ENCODE peak calls at places on chromosome 11, in seven cellular contexts. One of them, this sample, is unnamed.

GRCh38 chr11:94544832-94545640 is 1.3 kb downstream of the FUT4 start:
- DNase-seq in ELR: no peak
- DNase-seq in SK-N-SH: no peak
- DNase-seq in left ventricle myocardium superior: peak; percentile 44
- DNase-seq in NCI-H146: no peak
- DNase-seq in fibroblast of mammary gland: no peak
- DNase-seq in BE2C: no peak
- DNase-seq in this sample: no peak

GRCh38 chr11:88384678-88385015 is 47.1 kb upstream of the CTSC start:
- DNase-seq in fibroblast of mammary gland: no peak
- DNase-seq in SK-N-SH: no peak
- DNase-seq in left ventricle myocardium superior: no peak
- DNase-seq in BE2C: no peak
- DNase-seq in NCI-H146: no peak
- DNase-seq in ELR: no peak
- DNase-seq in this sample: no peak

GRCh38 chr11:134468796-134469195 is 56.8 kb upstream of the B3GAT1 start:
- DNase-seq in SK-N-SH: no peak
- DNase-seq in NCI-H146: no peak
- DNase-seq in left ventricle myocardium superior: no peak
- DNase-seq in BE2C: no peak
- DNase-seq in ELR: no peak
- DNase-seq in fibroblast of mammary gland: no peak
- DNase-seq in this sample: no peak

GRCh38 chr11:36027731-36028130 is 83.9 kb downstream of the LDLRAD3 start:
- DNase-seq in BE2C: no peak
- DNase-seq in NCI-H146: no peak
- DNase-seq in fibroblast of mammary gland: no peak
- DNase-seq in left ventricle myocardium superior: peak; percentile 40
- DNase-seq in SK-N-SH: no peak
- DNase-seq in ELR: no peak
- DNase-seq in this sample: no peak

GRCh38 chr11:13362596-13363109 is 85.1 kb downstream of the BMAL1 start:
- DNase-seq in fibroblast of mammary gland: no peak
- DNase-seq in left ventricle myocardium superior: no peak
- DNase-seq in NCI-H146: no peak
- DNase-seq in SK-N-SH: no peak
- DNase-seq in ELR: no peak
- DNase-seq in BE2C: no peak
- DNase-seq in this sample: no peak

GRCh38 chr11:47337229-47337924 is 15.1 kb downstream of the MYBPC3 start:
- DNase-seq in NCI-H146: no peak
- DNase-seq in ELR: no peak
- DNase-seq in SK-N-SH: no peak
- DNase-seq in BE2C: no peak
- DNase-seq in left ventricle myocardium superior: no peak
- DNase-seq in fibroblast of mammary gland: no peak
- DNase-seq in this sample: no peak

GRCh38 chr11:17781626-17782025 is 47.0 kb downstream of the KCNC1 start:
- DNase-seq in BE2C: no peak
- DNase-seq in ELR: no peak
- DNase-seq in SK-N-SH: no peak
- DNase-seq in left ventricle myocardium superior: no peak
- DNase-seq in NCI-H146: no peak
- DNase-seq in fibroblast of mammary gland: no peak
- DNase-seq in this sample: no peak

GRCh38 chr11:8442301-8442700 is 151.7 kb downstream of the STK33 start:
- DNase-seq in NCI-H146: peak; percentile 77
- DNase-seq in SK-N-SH: peak; percentile 4
- DNase-seq in ELR: no peak
- DNase-seq in fibroblast of mammary gland: no peak
- DNase-seq in left ventricle myocardium superior: no peak
- DNase-seq in BE2C: peak; percentile 3
- DNase-seq in this sample: peak; percentile 57

GRCh38 chr11:6991227-6991626 is 28.9 kb downstream of the ZNF214 start:
- DNase-seq in SK-N-SH: no peak
- DNase-seq in ELR: no peak
- DNase-seq in BE2C: no peak
- DNase-seq in NCI-H146: no peak
- DNase-seq in left ventricle myocardium superior: no peak
- DNase-seq in fibroblast of mammary gland: no peak
- DNase-seq in this sample: no peak

GRCh38 chr11:65274734-65275682 is 13.2 kb downstream of the POLA2 start:
- DNase-seq in fibroblast of mammary gland: peak; percentile 94
- DNase-seq in ELR: peak; percentile 99
- DNase-seq in NCI-H146: peak; percentile 66
- DNase-seq in left ventricle myocardium superior: peak; percentile 66
- DNase-seq in SK-N-SH: peak; percentile 76
- DNase-seq in BE2C: peak; percentile 69
- DNase-seq in this sample: peak; percentile 61

GRCh38 chr11:31956310-31956709 is 134.6 kb upstream of the RCN1 start:
- DNase-seq in BE2C: no peak
- DNase-seq in ELR: peak; percentile 66
- DNase-seq in left ventricle myocardium superior: no peak
- DNase-seq in NCI-H146: no peak
- DNase-seq in SK-N-SH: no peak
- DNase-seq in fibroblast of mammary gland: peak; percentile 36
- DNase-seq in this sample: no peak

GRCh38 chr11:12017865-12018453 is 9.5 kb upstream of the DKK3 start:
- DNase-seq in BE2C: no peak
- DNase-seq in ELR: no peak
- DNase-seq in SK-N-SH: no peak
- DNase-seq in NCI-H146: no peak
- DNase-seq in fibroblast of mammary gland: no peak
- DNase-seq in left ventricle myocardium superior: no peak
- DNase-seq in this sample: no peak

GRCh38 chr11:106988151-106988806 is 30.0 kb downstream of the GUCY1A2 start:
- DNase-seq in BE2C: no peak
- DNase-seq in fibroblast of mammary gland: peak; percentile 86
- DNase-seq in SK-N-SH: no peak
- DNase-seq in ELR: peak; percentile 55
- DNase-seq in left ventricle myocardium superior: no peak
- DNase-seq in NCI-H146: no peak
- DNase-seq in this sample: no peak

GRCh38 chr11:114061053-114062049 is 1.8 kb downstream of the ZBTB16 start:
- DNase-seq in ELR: no peak
- DNase-seq in SK-N-SH: peak; percentile 72
- DNase-seq in fibroblast of mammary gland: peak; percentile 55
- DNase-seq in left ventricle myocardium superior: peak; percentile 66
- DNase-seq in BE2C: no peak
- DNase-seq in NCI-H146: no peak
- DNase-seq in this sample: no peak

GRCh38 chr11:17479284-17480214 is 2.9 kb upstream of the ABCC8 start:
- DNase-seq in BE2C: peak; percentile 58
- DNase-seq in left ventricle myocardium superior: no peak
- DNase-seq in ELR: peak; percentile 43
- DNase-seq in SK-N-SH: peak; percentile 85
- DNase-seq in NCI-H146: peak; percentile 60
- DNase-seq in fibroblast of mammary gland: no peak
- DNase-seq in this sample: no peak

GRCh38 chr11:8831861-8832260 is 79.1 kb upstream of the AKIP1 start:
- DNase-seq in NCI-H146: no peak
- DNase-seq in fibroblast of mammary gland: no peak
- DNase-seq in BE2C: no peak
- DNase-seq in SK-N-SH: no peak
- DNase-seq in left ventricle myocardium superior: no peak
- DNase-seq in ELR: no peak
- DNase-seq in this sample: no peak

GRCh38 chr11:12285106-12285505 is 92.3 kb upstream of the PARVA start:
- DNase-seq in BE2C: no peak
- DNase-seq in SK-N-SH: no peak
- DNase-seq in fibroblast of mammary gland: peak; percentile 96
- DNase-seq in left ventricle myocardium superior: no peak
- DNase-seq in ELR: peak; percentile 95
- DNase-seq in NCI-H146: no peak
- DNase-seq in this sample: no peak

GRCh38 chr11:122754553-122755322 is 83.6 kb upstream of the CRTAM start:
- DNase-seq in NCI-H146: no peak
- DNase-seq in fibroblast of mammary gland: no peak
- DNase-seq in BE2C: no peak
- DNase-seq in left ventricle myocardium superior: no peak
- DNase-seq in ELR: peak; percentile 50
- DNase-seq in SK-N-SH: no peak
- DNase-seq in this sample: no peak

GRCh38 chr11:45264839-45265515 is 21.2 kb downstream of the SYT13 start:
- DNase-seq in BE2C: no peak
- DNase-seq in ELR: peak; percentile 53
- DNase-seq in left ventricle myocardium superior: no peak
- DNase-seq in fibroblast of mammary gland: peak; percentile 92
- DNase-seq in NCI-H146: no peak
- DNase-seq in SK-N-SH: no peak
- DNase-seq in this sample: no peak

GRCh38 chr11:65150513-65151271 is 16.4 kb upstream of the SYVN1 start:
- DNase-seq in BE2C: peak; percentile 81
- DNase-seq in NCI-H146: peak; percentile 23
- DNase-seq in fibroblast of mammary gland: peak; percentile 89
- DNase-seq in left ventricle myocardium superior: peak; percentile 91
- DNase-seq in ELR: peak; percentile 91
- DNase-seq in SK-N-SH: peak; percentile 82
- DNase-seq in this sample: peak; percentile 70

GRCh38 chr11:27153136-27153535 is 112.5 kb downstream of the BBOX1 start:
- DNase-seq in BE2C: no peak
- DNase-seq in NCI-H146: no peak
- DNase-seq in SK-N-SH: no peak
- DNase-seq in left ventricle myocardium superior: no peak
- DNase-seq in ELR: no peak
- DNase-seq in fibroblast of mammary gland: peak; percentile 20
- DNase-seq in this sample: no peak

GRCh38 chr11:63602296-63602695 is 11.9 kb downstream of the PLAAT3 start:
- DNase-seq in ELR: no peak
- DNase-seq in SK-N-SH: no peak
- DNase-seq in NCI-H146: no peak
- DNase-seq in left ventricle myocardium superior: no peak
- DNase-seq in fibroblast of mammary gland: peak; percentile 71
- DNase-seq in BE2C: no peak
- DNase-seq in this sample: no peak

GRCh38 chr11:122069946-122070345 is 46.1 kb downstream of the BLID start:
- DNase-seq in NCI-H146: peak; percentile 19
- DNase-seq in BE2C: peak; percentile 88
- DNase-seq in SK-N-SH: peak; percentile 65
- DNase-seq in left ventricle myocardium superior: peak; percentile 59
- DNase-seq in fibroblast of mammary gland: peak; percentile 76
- DNase-seq in ELR: peak; percentile 52
- DNase-seq in this sample: no peak

GRCh38 chr11:32081129-32081641 is 9.7 kb upstream of the RCN1 start:
- DNase-seq in SK-N-SH: no peak
- DNase-seq in ELR: peak; percentile 71
- DNase-seq in left ventricle myocardium superior: peak; percentile 37
- DNase-seq in NCI-H146: no peak
- DNase-seq in BE2C: no peak
- DNase-seq in fibroblast of mammary gland: peak; percentile 88
- DNase-seq in this sample: no peak

GRCh38 chr11:68440254-68440653 is 20.3 kb upstream of the PPP6R3 start:
- DNase-seq in BE2C: no peak
- DNase-seq in NCI-H146: peak; percentile 64
- DNase-seq in fibroblast of mammary gland: no peak
- DNase-seq in left ventricle myocardium superior: no peak
- DNase-seq in SK-N-SH: no peak
- DNase-seq in ELR: no peak
- DNase-seq in this sample: no peak